ENCODE peak calls at places on chromosomes 4 and X, in four cellular contexts. N is HepG2, T is K562, W is GM12878. Z is an unnamed sample.

GRCh38 chr4:186023975-186024374 is 45.0 kb upstream of the TLR3 start:
- DNase-seq in W (no peak), T (no peak), N (no peak), Z (no peak)

GRCh38 chr4:134862116-134862515 is 660.5 kb upstream of the PABPC4L start:
- DNase-seq in N (no peak), T (no peak), W (no peak), Z (no peak)

GRCh38 chr4:61877893-61878292 is 677.8 kb downstream of the ADGRL3 start:
- DNase-seq in N (no peak), T (no peak), W (no peak), Z (no peak)

GRCh38 chr4:25965629-25966028 is 51.6 kb downstream of the SMIM20 start:
- DNase-seq in N (no peak), W (no peak), T (no peak), Z (no peak)

GRCh38 chrX:912677-913076 is 282.1 kb downstream of the SHOX start:
- DNase-seq in N (no peak), W (no peak), T (no peak), Z (no peak)

GRCh38 chr4:113222431-113222979 is 173.1 kb downstream of the ANK2 start:
- DNase-seq in N (no peak), T (no peak), W (no peak), Z (no peak)

GRCh38 chr4:168732714-168733113 is 235.9 kb downstream of the PALLD start:
- DNase-seq in N (no peak), T (no peak), W (no peak), Z (no peak)

GRCh38 chrX:22249371-22249770 is 23.3 kb upstream of the CBLL2 start:
- DNase-seq in N (no peak), W (no peak), T (no peak), Z (no peak)

GRCh38 chr4:124265701-124266100 is 446.8 kb downstream of the ANKRD50 start:
- DNase-seq in W (no peak), T (no peak), N (no peak), Z (no peak)

GRCh38 chrX:77640702-77641101 is 145.3 kb downstream of the ATRX start:
- DNase-seq in T (no peak), W (peak), N (no peak), Z (no peak)

GRCh38 chrX:108511721-108512120 is 72.1 kb downstream of the COL4A5 start:
- DNase-seq in T (no peak), W (no peak), N (no peak), Z (no peak)

GRCh38 chr4:62006108-62006507 is 806.0 kb downstream of the ADGRL3 start:
- DNase-seq in N (no peak), T (no peak), W (no peak), Z (no peak)

GRCh38 chr4:98536631-98537030 is 121.8 kb downstream of the TSPAN5 start:
- DNase-seq in T (no peak), W (no peak), N (no peak), Z (no peak)

GRCh38 chr4:115279300-115279699 is 165.9 kb upstream of the NDST4 start:
- DNase-seq in T (no peak), W (no peak), N (no peak), Z (no peak)

GRCh38 chr4:1557221-1557597 is 126.9 kb downstream of the FAM53A start:
- DNase-seq in T (no peak), N (no peak), W (no peak), Z (no peak)

GRCh38 chr4:80125252-80126177 is 52.5 kb upstream of the ANTXR2 start:
- DNase-seq in T (peak), N (no peak), W (no peak), Z (peak)

GRCh38 chrX:23782455-23782854 is 518 bp upstream of the SAT1 start:
- DNase-seq in T (no peak), W (no peak), N (peak), Z (no peak)

GRCh38 chrX:124266325-124267087 is 66.0 kb upstream of the TEX13D start:
- DNase-seq in T (no peak), W (no peak), N (no peak), Z (no peak)

GRCh38 chr4:2596153-2596552 is 59.7 kb downstream of the FAM193A start:
- DNase-seq in T (no peak), N (no peak), W (no peak), Z (no peak)

GRCh38 chr4:47032405-47033106 is 1.2 kb downstream of the GABRB1 start:
- DNase-seq in W (no peak), N (peak), T (peak), Z (peak)

GRCh38 chr4:160319221-160319867 is 1216.5 kb downstream of the RAPGEF2 start:
- DNase-seq in T (peak), N (no peak), W (no peak), Z (peak)

GRCh38 chr4:184529283-184529682 is 54.9 kb upstream of the IRF2 start:
- DNase-seq in N (no peak), W (no peak), T (no peak), Z (no peak)

GRCh38 chr4:74967324-74967723 is 34.4 kb downstream of the PARM1 start:
- DNase-seq in T (no peak), W (no peak), N (no peak), Z (no peak)

GRCh38 chr4:6916069-6916586 is 6.5 kb downstream of the TBC1D14 start:
- DNase-seq in N (no peak), T (no peak), W (no peak), Z (no peak)

GRCh38 chrX:16640823-16641222 is 9.1 kb upstream of the S100G start:
- DNase-seq in N (no peak), W (no peak), T (no peak), Z (no peak)

GRCh38 chrX:49053223-49054072 is 5.4 kb upstream of the CCDC120 start:
- DNase-seq in W (no peak), N (peak), T (peak), Z (peak)

GRCh38 chr4:114019276-114019971 is 40.0 kb upstream of the ARSJ start:
- DNase-seq in W (no peak), T (no peak), N (no peak), Z (no peak)

GRCh38 chrX:20263474-20263873 is 3.2 kb downstream of the RPS6KA3 start:
- DNase-seq in T (peak), N (no peak), W (no peak), Z (no peak)

GRCh38 chr4:1329408-1330371 is 17.3 kb upstream of the UVSSA start:
- DNase-seq in N (no peak), T (no peak), W (no peak), Z (no peak)

GRCh38 chr4:26237916-26238315 is 82.9 kb upstream of the RBPJ start:
- DNase-seq in N (no peak), T (no peak), W (no peak), Z (no peak)

GRCh38 chr4:102252171-102252570 is 93.1 kb downstream of the SLC39A8 start:
- DNase-seq in T (no peak), W (no peak), N (no peak), Z (no peak)

GRCh38 chr4:182778222-182778982 is 138.8 kb downstream of the DCTD start:
- DNase-seq in N (no peak), W (no peak), T (no peak), Z (no peak)

DNA sequence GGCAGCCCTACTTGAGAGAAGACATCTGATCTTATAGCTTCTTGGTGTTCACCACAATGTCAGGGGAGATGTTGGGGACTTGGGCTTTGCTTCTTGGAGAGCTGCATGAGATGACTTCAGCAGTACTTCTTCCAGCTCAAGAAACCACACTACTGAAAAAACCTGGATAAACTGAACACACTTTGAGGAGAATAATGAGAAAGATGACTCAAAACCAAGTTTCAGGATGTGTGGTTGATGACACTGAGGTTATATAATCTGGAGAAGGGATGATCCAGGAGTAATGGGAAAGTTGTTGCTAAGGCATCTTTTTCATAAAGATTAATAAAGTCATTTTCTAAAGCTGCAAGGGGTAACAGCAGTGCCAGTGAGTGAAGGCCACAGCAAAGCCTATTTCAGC is 58.4 kb upstream of the PNPLA4 start:
- DNase-seq in W (no peak), T (no peak), N (no peak), Z (no peak)
- TF ChIP-seq SP1 in W (no peak), T (no peak), N (no peak), Z (no peak)

GRCh38 chr4:14915018-14915417 is 87.3 kb upstream of the CPEB2 start:
- DNase-seq in T (no peak), N (no peak), W (no peak), Z (no peak)

GRCh38 chr4:14919785-14920184 is 82.5 kb upstream of the CPEB2 start:
- DNase-seq in N (no peak), W (no peak), T (no peak), Z (no peak)

GRCh38 chr4:14918336-14918735 is 83.9 kb upstream of the CPEB2 start:
- DNase-seq in N (no peak), T (no peak), W (no peak), Z (no peak)

GRCh38 chr4:14917305-14917647 is 85.0 kb upstream of the CPEB2 start:
- DNase-seq in W (no peak), N (no peak), T (no peak), Z (no peak)

DNA sequence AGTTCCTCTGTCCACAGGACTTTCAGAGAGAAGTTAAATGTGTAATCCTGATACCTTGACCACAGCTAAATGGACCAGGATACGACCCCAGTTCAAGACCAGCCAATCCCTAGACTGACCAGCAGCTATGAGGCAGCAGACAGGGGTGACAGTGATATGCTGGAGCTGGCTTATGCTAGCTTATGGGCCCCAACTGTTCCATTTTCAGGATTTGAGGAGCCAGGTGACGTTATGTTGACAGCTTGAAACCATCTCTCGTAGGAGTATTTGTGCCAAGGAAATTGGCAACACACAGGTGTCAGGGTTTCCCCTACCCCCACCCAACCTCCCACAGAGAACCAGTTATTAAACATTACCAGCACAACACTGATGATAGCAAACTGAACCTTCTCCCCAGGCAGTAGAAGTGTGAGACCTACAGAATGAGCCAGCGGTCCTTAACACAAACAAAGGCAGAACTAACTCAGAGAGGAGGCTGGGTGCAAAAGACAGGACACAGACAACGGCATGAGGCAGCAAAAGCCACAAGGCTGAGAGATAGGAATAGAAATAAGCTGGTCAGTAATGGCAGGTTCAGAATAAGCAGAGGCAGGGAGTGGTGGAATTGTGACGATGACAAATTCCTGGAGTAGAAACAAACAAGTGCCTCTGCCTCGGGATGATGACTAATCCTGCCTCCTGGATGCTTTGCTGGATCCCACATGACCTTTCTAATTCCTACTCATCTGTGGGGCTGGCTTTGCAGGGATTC is 85.6 kb upstream of the CPEB2 start:
- DNase-seq in N (peak), W (peak), T (no peak), Z (no peak)
- TF ChIP-seq TARDBP in N (no peak), W (no peak), T (no peak), Z (no peak)

GRCh38 chr4:167715176-167715575 is 377.2 kb upstream of the ANXA10 start:
- DNase-seq in W (no peak), N (no peak), T (no peak), Z (no peak)

GRCh38 chr4:167721574-167721973 is 370.8 kb upstream of the ANXA10 start:
- DNase-seq in N (no peak), W (no peak), T (no peak), Z (no peak)

GRCh38 chr4:167713756-167714155 is 378.6 kb upstream of the ANXA10 start:
- DNase-seq in N (no peak), W (no peak), T (no peak), Z (no peak)

DNA sequence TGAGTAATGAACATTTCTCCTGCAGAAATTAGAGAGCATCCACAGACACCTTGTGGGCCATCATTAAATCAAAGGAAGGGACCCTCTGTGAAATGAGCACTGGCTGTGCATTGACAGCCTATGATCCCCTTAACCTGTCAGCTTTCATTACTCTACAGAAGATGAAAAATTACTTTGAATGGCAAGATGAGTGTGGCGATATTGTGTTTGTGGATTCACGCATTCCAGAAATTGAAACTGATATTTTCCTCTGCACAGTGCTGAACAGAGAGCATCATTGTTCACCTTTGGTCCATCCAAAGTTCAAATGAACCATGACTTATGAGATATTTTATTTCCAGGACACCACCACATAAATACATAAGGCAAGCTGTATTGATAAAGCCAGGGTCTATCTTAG is 374.8 kb upstream of the ANXA10 start:
- DNase-seq in N (no peak), W (no peak), T (no peak), Z (no peak)
- TF ChIP-seq SP1 in N (no peak), W (no peak), T (no peak), Z (no peak)

GRCh38 chrX:119150163-119151135 is 22.8 kb upstream of the KIAA1210 start:
- DNase-seq in T (no peak), N (no peak), W (no peak), Z (no peak)

GRCh38 chrX:119156241-119156640 is 28.6 kb upstream of the KIAA1210 start:
- DNase-seq in W (no peak), N (no peak), T (no peak), Z (no peak)

GRCh38 chrX:119155416-119156035 is 27.9 kb upstream of the KIAA1210 start:
- DNase-seq in W (no peak), T (peak), N (no peak), Z (no peak)
- TF ChIP-seq TARDBP in W (no peak), T (no peak), N (no peak), Z (no peak)

GRCh38 chrX:106415276-106415895 is 196.4 kb upstream of the RADX start:
- DNase-seq in W (no peak), T (peak), N (peak), Z (peak)
- TF ChIP-seq SP1 in W (no peak), T (no peak), N (no peak), Z (no peak)

GRCh38 chrX:13470680-13470967 is 98.8 kb upstream of the EGFL6 start:
- DNase-seq in T (no peak), W (no peak), N (no peak), Z (no peak)

GRCh38 chrX:13471269-13471668 is 98.1 kb upstream of the EGFL6 start:
- DNase-seq in N (no peak), T (peak), W (no peak), Z (no peak)

GRCh38 chrX:13467243-13467642 is 102.2 kb upstream of the EGFL6 start:
- DNase-seq in N (no peak), T (no peak), W (no peak), Z (no peak)

GRCh38 chrX:13469963-13470679 is 99.3 kb upstream of the EGFL6 start:
- DNase-seq in T (no peak), W (no peak), N (no peak), Z (no peak)

DNA sequence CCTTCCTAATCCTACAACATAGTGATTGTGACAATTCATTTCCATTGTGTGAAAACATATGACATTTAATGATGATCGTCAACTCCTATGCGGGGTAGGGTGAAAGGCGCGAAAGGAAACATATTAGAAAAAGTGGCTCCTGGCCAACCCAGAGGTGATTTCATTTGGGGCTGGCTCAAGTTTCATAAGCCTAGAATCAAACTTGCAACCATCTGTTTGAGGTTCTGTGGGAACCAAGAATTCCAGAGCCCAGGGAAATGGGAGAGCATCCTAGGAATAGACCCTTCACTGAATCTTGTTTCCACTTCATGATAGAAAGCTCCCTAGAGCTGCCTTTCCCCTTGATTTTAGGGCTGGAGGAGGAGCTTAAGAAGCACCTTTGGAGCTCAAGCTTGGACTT is 101.3 kb upstream of the EGFL6 start:
- DNase-seq in W (no peak), N (no peak), T (no peak), Z (no peak)
- TF ChIP-seq TARDBP in W (no peak), N (no peak), T (no peak), Z (no peak)

GRCh38 chr4:145734576-145735329 is 54.8 kb downstream of the C4orf51 start:
- DNase-seq in W (peak), T (peak), N (peak), Z (no peak)
- TF ChIP-seq SP1 in W (no peak), T (no peak), N (no peak), Z (no peak)

DNA sequence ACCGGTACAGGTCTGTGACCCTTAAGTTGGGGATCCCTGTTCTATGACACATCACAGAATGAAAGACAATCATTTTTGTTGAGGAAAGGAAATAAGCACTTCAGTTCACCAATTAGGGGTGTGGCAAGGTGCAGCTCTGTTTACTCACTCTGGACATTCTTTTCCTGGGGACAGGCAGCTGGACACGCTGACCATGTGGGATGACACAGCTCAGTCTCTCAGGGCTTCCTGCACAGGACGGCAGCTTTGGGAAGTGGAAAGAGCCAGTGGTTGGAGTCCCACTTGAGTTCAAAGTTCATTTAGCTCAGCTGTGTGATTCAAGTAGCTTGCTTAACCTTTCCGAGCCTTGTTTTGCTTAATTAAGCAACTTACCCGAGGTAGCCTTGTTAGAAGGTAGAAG is 55.7 kb downstream of the NDNF start:
- DNase-seq in T (no peak), N (peak), W (no peak), Z (no peak)
- TF ChIP-seq TARDBP in T (no peak), N (no peak), W (no peak), Z (no peak)

GRCh38 chrX:118566359-118566758 is 70.7 kb downstream of the DOCK11 start:
- DNase-seq in N (no peak), T (no peak), W (no peak), Z (no peak)
- TF ChIP-seq SP1 in N (no peak), T (no peak), W (no peak), Z (no peak)

DNA sequence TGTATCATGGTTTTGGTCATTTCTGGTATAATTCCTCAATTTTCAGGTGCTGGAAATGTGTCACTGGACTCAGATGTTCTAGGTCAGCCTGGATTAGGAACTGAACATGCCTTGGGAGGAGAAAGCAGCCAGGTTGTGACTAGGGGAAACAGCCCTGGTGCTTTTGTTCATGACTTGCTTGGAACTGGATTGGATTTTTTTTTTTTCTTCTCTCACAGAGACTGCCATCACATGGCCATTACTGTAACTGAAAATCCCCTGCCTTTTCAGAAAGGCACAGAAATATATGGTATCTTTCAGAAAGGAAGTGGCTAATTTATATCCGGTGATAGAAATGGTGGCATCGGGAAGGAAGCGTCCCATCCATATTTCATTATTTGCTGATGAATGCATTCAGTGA is 34.6 kb downstream of the SEPTIN11 start:
- DNase-seq in W (peak), N (peak), T (peak), Z (peak)
- TF ChIP-seq TARDBP in W (no peak), N (no peak), T (no peak), Z (no peak)

Z was measured in HEK293T.